ENCODE peak calls at places on chromosomes 2 and 18, in four cellular contexts. D, N, C and A are unnamed samples.

GRCh38 chr18:58805482-58806187 is 59.0 kb upstream of the ZNF532 start:
- DNase-seq in D (no peak), N (no peak), C (no peak), A (no peak)

GRCh38 chr2:196758474-196759377 is 40.8 kb downstream of the GTF3C3 start:
- DNase-seq in D (no peak), N (peak), C (no peak), A (peak)

GRCh38 chr2:188765522-188765921 is 208.7 kb upstream of the COL3A1 start:
- DNase-seq in D (no peak), N (peak), C (no peak), A (no peak)

GRCh38 chr2:28702415-28702859 is 49.2 kb upstream of the PPP1CB start:
- DNase-seq in D (no peak), N (no peak), C (no peak), A (no peak)

GRCh38 chr18:48813833-48814489 is 136.8 kb downstream of the SMAD7 start:
- DNase-seq in D (no peak), N (no peak), C (no peak), A (no peak)

GRCh38 chr18:54607213-54607934 is 16.3 kb downstream of the DYNAP start:
- DNase-seq in D (no peak), N (no peak), C (no peak), A (no peak)

GRCh38 chr2:20661028-20661980 is 5.6 kb upstream of the GDF7 start:
- DNase-seq in D (peak), N (peak), C (peak), A (no peak)

GRCh38 chr2:234251326-234252271 is 201.1 kb downstream of the SPP2 start:
- DNase-seq in D (peak), N (peak), C (no peak), A (peak)

GRCh38 chr2:59180111-59180510 is 939.0 kb upstream of the FANCL start:
- DNase-seq in D (no peak), N (no peak), C (no peak), A (no peak)

GRCh38 chr2:165793161-165793778 is 777 bp downstream of the GALNT3 start:
- DNase-seq in D (no peak), N (no peak), C (peak), A (no peak)